ENCODE peak calls at places on chromosomes 5 and 9, in five cellular contexts. B is mammary epithelial cell; C is CD8-positive, alpha-beta T cell; J is heart right ventricle; Z is left ventricle myocardium inferior. P is an unnamed sample.
A peak's percentile ranks its signal among the peaks of the same experiment; 100 is the strongest.

GRCh38 chr5:169013846-169014245 is 287.1 kb downstream of the SLIT3 start:
- DNase-seq in B (peak; percentile 86), C (no peak), J (no peak), Z (no peak), P (no peak)

GRCh38 chr9:119167876-119168275 is 201.4 kb downstream of the BRINP1 start:
- DNase-seq in B (no peak), C (no peak), J (no peak), Z (no peak), P (no peak)

GRCh38 chr5:40124367-40124766 is 555.3 kb upstream of the PTGER4 start:
- DNase-seq in B (no peak), C (no peak), J (no peak), Z (no peak), P (no peak)

GRCh38 chr5:69364414-69364813 is 4.9 kb downstream of the AK6 start:
- DNase-seq in B (no peak), C (no peak), J (no peak), Z (no peak), P (no peak)

GRCh38 chr5:122515709-122516431 is 203.8 kb downstream of the SNCAIP start:
- DNase-seq in B (peak; percentile 39), C (no peak), J (no peak), Z (no peak), P (peak; percentile 38)

GRCh38 chr9:115494958-115495690 is 377.2 kb upstream of the TNC start:
- DNase-seq in B (no peak), C (no peak), J (no peak), Z (no peak), P (no peak)

GRCh38 chr5:127793052-127793451 is 89.9 kb downstream of the CCDC192 start:
- DNase-seq in B (no peak), C (no peak), J (no peak), Z (no peak), P (no peak)

GRCh38 chr9:105415344-105415980 is 32.4 kb upstream of the FSD1L start:
- DNase-seq in B (peak; percentile 22), C (peak; percentile 55), J (no peak), Z (no peak), P (peak; percentile 45)

GRCh38 chr5:167284491-167284890 is 1007.0 kb upstream of the WWC1 start:
- DNase-seq in B (peak; percentile 9), C (no peak), J (no peak), Z (no peak), P (no peak)

GRCh38 chr9:107615325-107615724 is 125.8 kb upstream of the KLF4 start:
- DNase-seq in B (no peak), C (no peak), J (no peak), Z (no peak), P (no peak)

GRCh38 chr5:39517800-39518199 is 93.0 kb upstream of the DAB2 start:
- DNase-seq in B (peak; percentile 23), C (no peak), J (no peak), Z (no peak), P (no peak)

DNA sequence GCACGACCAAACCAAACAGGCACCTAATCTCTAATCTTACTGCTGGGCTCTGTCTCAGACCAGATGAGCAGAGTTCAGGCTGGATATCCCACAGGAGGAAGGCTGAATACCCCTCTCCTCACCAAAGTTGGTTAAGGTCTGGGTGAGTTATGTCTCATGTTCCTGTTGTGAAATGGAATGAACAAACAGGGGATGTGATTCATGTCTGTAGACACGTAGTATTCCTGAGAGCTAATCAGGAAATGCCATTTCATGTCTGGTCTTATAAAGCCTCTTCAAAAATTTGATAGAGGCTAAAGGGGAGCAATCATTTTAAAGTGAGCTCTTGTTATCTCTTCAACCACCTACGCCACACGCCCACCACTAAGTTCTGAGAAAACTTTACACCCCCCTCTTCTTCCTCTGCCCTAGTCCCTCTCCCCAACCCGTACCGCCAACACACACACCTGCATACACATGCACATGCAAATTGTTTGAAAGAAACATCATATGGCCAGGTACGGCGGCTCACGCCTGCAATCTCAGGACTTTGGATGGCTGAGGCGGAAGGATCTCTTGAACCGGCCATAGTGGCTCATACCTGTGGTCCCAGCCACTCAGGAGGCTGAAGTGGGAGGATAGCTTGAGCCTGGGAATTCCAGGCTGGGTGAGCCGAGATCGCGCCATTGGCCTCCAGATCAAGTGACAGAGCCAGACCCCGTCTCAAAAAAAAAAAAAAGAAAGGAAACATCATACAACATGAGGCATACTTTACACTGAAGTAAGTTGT is 69.8 kb upstream of the RAI14 start:
- DNase-seq in B (peak; percentile 89), C (no peak), J (no peak), Z (no peak), P (no peak)
- H3K4me1 ChIP-seq in B (peaks cover 35% of the 10 kb centered on the region), C (no peaks in the 10 kb centered on the region), J (no peaks in the 10 kb centered on the region), Z (peaks cover 3% of the 10 kb centered on the region), P (peaks cover 4% of the 10 kb centered on the region)

GRCh38 chr5:135184646-135185045 is 150.6 kb upstream of the PITX1 start:
- DNase-seq in B (no peak), C (no peak), J (no peak), Z (no peak), P (no peak)

GRCh38 chr5:135188233-135188909 is 154.3 kb upstream of the PITX1 start:
- DNase-seq in B (no peak), C (no peak), J (no peak), Z (no peak), P (no peak)

GRCh38 chr5:135185461-135186075 is 151.5 kb upstream of the PITX1 start:
- DNase-seq in B (peak; percentile 39), C (no peak), J (no peak), Z (no peak), P (no peak)

GRCh38 chr5:135189024-135189423 is 155.0 kb upstream of the PITX1 start:
- DNase-seq in B (no peak), C (no peak), J (no peak), Z (no peak), P (no peak)

DNA sequence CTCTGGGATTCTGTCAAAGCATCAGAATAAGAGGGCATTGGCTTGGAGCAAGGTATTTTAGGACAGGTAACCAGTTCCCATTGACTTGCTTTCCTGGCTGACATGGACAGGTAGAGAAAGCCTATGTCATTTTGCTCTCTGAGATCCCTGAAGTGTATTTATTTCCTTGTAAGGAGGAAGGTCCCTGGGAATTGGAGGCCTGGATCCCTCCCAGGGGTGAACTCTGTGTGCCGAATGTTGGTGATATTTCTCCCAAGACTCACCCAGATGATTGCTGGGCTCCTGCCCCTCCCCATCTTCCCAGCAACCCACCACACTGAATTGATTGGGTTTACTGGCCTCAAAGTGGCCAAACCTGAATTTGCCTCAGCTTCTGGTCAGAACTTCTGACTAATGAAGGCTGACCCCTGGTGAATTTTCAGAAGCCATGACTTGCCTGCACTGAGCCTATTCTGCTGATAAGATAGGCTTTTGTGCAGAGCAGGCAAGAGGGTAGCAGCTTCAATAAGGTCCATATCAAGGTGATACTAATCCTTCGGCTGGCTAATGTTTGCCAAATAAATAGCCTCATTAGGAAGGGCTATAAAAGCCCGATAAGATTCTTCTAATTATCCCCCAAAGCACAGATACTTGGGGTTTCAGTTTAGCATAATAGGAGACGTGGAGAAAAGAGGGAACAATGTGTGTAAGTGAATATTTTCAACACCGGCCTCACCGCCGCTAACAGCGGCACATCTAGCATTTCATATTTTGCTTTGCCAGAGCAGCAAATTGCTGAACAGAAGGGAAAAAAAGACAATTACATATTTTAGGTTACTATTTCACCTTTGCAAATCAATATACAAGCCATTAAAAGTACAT is 152.9 kb upstream of the PITX1 start:
- DNase-seq in B (peak; percentile 28), C (no peak), J (no peak), Z (no peak), P (no peak)
- TF ChIP-seq CTCF in B (peak; percentile 37), C (no peak), J (no peak), Z (no peak), P (no peak)

GRCh38 chr9:136551401-136552116 is 5.7 kb upstream of the NOTCH1 start:
- DNase-seq in B (peak; percentile 88), C (no peak), J (peak; percentile 78), Z (peak; percentile 81), P (no peak)
- H3K4me3 ChIP-seq in B (no peak overlapping the region), C (no peak overlapping the region), J (peak overlapping the region; percentile 22), Z (peak overlapping the region; percentile 39), P (no peak overlapping the region)

DNA sequence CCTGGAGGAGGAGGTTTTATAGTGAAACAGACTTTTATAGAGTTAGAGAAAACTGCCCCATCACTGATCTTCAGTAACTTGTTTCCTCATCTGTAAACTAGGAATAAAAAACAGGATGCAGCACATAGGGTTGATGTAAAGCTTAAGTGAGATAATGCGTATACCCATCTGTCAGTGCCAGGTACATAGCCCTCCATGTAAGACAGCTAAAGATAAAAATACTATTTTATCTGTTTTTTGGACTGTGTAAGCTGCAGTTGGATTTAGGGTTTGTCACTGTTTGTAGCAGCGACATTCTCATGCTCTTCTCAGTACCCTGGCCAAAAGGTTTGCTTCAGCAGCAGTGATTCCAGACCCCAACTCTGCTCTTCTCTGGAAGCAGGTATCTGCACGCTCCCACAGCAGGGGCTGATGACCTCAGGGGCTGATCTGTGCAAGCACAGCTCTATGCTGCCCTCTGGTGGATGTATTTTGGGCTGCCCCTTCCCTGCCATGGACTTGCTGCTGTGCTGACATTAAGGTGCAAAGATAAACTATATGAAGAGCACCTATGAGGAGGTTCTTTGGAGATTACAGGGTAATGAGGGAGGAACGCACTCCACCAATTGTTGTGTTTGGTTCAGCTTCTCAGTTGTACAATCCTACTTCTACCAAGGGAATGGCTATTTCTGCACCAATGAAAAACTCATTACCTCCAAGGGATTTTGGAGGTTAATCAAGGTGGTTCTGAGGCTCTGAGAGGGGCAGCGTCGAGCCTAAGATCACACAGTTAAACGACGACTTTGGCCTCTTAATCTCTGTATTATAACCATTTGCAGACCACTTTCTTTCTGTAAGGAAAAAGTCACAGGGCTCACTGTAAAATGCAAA is 13.1 kb downstream of the HMHB1 start:
- DNase-seq in B (peak; percentile 55), C (peak; percentile 80), J (peak; percentile 76), Z (peak; percentile 80), P (peak; percentile 83)
- H3K4me1 ChIP-seq in B (no peaks in the 10 kb centered on the region), C (no peaks in the 10 kb centered on the region), J (no peaks in the 10 kb centered on the region), Z (peaks cover 6% of the 10 kb centered on the region), P (peaks cover 5% of the 10 kb centered on the region)

GRCh38 chr9:130058154-130058553 is 4.4 kb downstream of the GPR107 start:
- DNase-seq in B (no peak), C (no peak), J (no peak), Z (no peak), P (no peak)
- TF ChIP-seq CTCF in B (peak; percentile 23), C (peak; percentile 17), J (peak; percentile 12), Z (no peak), P (no peak)

GRCh38 chr5:111232311-111233049 is 8.3 kb downstream of the CAMK4 start:
- DNase-seq in B (no peak), C (peak; percentile 52), J (no peak), Z (no peak), P (no peak)
- H3K4me3 ChIP-seq in B (no peak overlapping the region), C (no peak overlapping the region), J (no peak overlapping the region), Z (no peak overlapping the region), P (no peak overlapping the region)

DNA sequence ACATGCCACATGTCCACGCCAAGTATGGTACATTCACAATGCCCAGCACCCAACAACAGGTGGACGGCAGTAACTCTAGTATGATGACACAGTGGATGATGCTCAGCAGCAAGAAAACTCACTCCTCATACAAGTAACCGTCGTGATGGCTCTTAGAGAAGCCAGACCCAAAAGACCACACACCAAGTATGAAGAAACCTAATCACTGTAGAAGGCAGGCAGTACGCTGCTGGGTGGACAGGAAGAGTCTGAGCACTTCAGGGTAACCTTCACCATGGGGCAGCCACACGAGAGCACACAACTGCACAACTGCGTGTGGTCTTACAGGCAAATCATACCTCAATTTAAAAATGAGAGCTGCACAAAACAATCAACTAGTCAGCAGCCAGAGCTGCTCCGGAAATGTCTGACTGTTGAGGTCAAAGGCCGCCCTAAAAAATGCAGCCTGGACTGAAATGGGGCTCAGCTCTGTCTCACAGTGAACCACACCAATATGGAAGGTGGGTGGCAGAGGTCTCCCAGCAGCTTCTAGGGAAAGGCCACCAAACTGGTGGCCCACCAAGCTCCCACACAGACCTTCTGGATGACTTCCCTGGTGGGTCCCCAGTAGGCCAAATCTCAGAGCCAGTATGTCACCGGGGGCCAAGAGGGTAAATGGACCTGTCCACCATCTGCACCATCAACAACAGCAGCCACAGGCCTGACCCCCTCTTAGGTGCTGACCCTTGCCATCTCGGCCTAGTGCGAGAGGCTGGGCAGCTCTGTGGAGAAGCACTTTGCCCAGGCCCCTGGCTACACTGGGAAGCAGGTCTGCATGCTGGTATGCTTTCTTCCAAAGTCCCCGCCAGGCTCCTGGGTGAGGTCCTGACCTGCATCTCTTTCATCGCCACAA is 17.8 kb downstream of the BICD2 start:
- DNase-seq in B (no peak), C (no peak), J (no peak), Z (no peak), P (no peak)
- H3K4me1 ChIP-seq in B (peaks cover 23% of the 10 kb centered on the region), C (peaks cover 30% of the 10 kb centered on the region), J (peaks cover 35% of the 10 kb centered on the region), Z (peaks cover 96% of the 10 kb centered on the region), P (peaks cover 33% of the 10 kb centered on the region)